ENCODE peak calls at places on chromosomes 5 and 9, in six cellular contexts. D is A549, T is IMR-90, H is K562, S is HepG2, O is SK-N-SH. R is an unnamed sample.

GRCh38 chr5:73519531-73520283 is 21.5 kb downstream of the BTF3 start:
- DNase-seq in D (peak; percentile 86), T (peak; percentile 84), H (peak; percentile 84), S (peak; percentile 84), O (peak; percentile 84), R (peak; percentile 48)

GRCh38 chr5:1285141-1285540 is 9.7 kb downstream of the TERT start:
- DNase-seq in D (no peak), T (no peak), H (no peak), S (no peak), O (no peak), R (no peak)

GRCh38 chr9:25677301-25678146 is 720 bp downstream of the TUSC1 start:
- DNase-seq in D (peak; percentile 81), T (peak; percentile 55), H (no peak), S (no peak), O (peak; percentile 87), R (no peak)

GRCh38 chr5:138874771-138875628 is at the start of gene LRRTM2:
- DNase-seq in D (no peak), T (peak; percentile 98), H (no peak), S (no peak), O (peak; percentile 63), R (no peak)

GRCh38 chr5:77138981-77139380 is 51.9 kb upstream of the ZBED3 start:
- DNase-seq in D (no peak), T (peak; percentile 10), H (no peak), S (no peak), O (peak; percentile 13), R (no peak)

GRCh38 chr5:177089146-177089545 is 2.4 kb downstream of the FGFR4 start:
- DNase-seq in D (no peak), T (no peak), H (no peak), S (no peak), O (peak; percentile 35), R (no peak)

GRCh38 chr5:1685076-1685475 is 114.6 kb downstream of the MRPL36 start:
- DNase-seq in D (no peak), T (no peak), H (no peak), S (no peak), O (no peak), R (no peak)

GRCh38 chr5:116652196-116652729 is 77.6 kb upstream of the SEMA6A start:
- DNase-seq in D (no peak), T (peak; percentile 68), H (no peak), S (peak; percentile 97), O (no peak), R (peak; percentile 85)

GRCh38 chr9:23162789-23163188 is 663.3 kb downstream of the ELAVL2 start:
- DNase-seq in D (no peak), T (no peak), H (no peak), S (no peak), O (no peak), R (no peak)

GRCh38 chr5:113378960-113379541 is 55.7 kb downstream of the TSSK1B start:
- DNase-seq in D (peak; percentile 56), T (peak; percentile 62), H (peak; percentile 62), S (peak; percentile 47), O (peak; percentile 69), R (peak; percentile 9)

GRCh38 chr5:2441496-2442180 is 309.8 kb downstream of the IRX2 start:
- DNase-seq in D (no peak), T (no peak), H (no peak), S (no peak), O (no peak), R (no peak)

GRCh38 chr5:14829396-14829795 is 42.2 kb downstream of the ANKH start:
- DNase-seq in D (no peak), T (no peak), H (no peak), S (no peak), O (no peak), R (no peak)
- H3K4me1 ChIP-seq in D (no peaks in the 10 kb centered on the region), T (no peaks in the 10 kb centered on the region), H (no peaks in the 10 kb centered on the region), S (peaks cover 19% of the 10 kb centered on the region), O (no peaks in the 10 kb centered on the region), R (no peaks in the 10 kb centered on the region)

DNA sequence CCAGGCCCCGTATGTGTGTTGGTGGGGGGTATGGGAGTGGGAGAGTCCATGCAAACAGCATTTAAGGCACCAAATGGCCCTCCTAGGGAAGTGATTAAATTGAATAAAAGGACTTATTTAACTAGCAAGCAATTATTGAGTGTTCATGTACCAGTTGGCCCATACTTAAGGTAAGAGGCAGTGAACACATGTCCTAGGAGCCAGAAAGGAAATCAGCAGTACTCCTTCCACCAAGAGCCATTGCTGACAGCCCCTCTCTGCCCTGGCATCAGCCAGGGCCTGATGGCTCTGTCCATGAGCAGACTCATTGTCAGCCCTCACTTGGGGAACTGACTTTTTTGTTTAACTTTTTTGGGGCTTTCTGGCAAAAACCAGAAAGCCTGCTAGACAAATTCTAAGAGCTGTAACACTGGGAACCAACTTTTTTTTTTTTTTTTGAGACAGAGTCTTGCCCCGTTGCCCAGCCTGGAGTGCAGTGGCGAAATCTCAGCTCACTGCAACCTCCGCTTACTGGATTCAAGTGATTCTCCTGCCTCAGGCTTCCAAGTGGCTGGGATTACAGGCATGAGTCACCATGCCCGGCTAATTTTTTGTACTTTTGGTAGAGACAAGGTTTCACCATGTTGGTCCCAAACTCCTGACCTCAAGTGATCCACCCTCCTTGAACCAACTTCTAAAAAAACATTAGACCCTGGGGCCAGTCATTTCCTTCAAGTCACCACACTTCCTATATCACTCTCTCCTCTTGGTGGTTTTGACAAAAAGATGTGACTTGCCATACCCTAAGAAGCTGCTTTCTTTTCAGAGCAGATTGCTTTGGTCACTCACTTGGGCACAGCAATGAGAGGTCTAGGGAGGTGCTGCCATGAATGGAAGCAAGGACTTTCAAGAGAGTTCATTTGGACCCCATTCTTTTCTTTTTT is 10.7 kb upstream of the SHROOM1 start:
- DNase-seq in D (no peak), T (peak; percentile 34), H (no peak), S (no peak), O (no peak), R (no peak)
- TF ChIP-seq SMC3 in D (no peak), T (no peak), H (no peak), S (no peak), O (no peak), R (no peak)

DNA sequence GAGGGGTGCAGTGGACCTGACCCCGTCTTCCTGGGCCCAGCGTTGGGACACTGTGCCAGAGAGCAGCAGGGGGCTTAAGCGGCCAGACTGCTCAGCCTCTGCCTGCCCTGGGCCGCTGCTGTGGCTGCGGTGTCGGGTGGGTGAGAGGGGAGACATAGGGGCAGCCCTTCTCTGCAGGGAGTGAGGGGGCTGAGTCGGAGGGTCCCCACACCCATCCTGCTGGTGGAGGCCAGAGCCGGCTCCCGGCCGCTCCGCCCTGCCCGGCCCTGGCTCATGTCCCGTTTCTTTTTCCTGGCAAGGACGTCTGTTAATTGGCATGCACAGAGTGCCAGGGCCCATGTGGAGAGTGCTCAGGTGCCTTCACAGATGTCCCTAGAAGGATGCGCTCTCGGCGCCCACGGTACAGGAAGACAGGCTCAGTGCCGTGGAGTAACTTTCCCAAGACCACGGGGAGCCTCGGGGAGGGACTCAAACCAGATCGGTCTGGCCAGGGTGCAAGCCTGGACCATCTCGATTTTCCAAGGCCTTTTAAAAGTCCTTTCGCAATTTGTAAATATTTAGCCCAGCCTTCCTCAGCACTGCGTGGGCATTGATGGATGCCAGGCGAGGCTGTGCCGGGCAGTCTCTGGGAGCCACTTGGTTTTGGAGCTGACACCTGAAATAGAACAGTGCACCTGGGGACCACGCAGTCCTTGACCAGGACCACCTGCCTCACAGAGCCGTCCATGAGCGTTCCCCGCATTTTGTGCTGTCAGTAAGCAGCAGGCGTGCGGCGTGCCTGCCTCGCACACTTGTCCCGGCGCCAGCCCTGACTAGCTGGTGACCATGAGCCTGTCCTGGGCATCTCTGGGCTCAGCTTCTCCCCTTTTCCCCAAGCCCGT is 60.9 kb downstream of the RXRA start:
- DNase-seq in D (no peak), T (peak; percentile 24), H (no peak), S (no peak), O (no peak), R (no peak)
- TF ChIP-seq USF2 in D (no peak), T (no peak), H (no peak), S (no peak), O (no peak), R (no peak)

DNA sequence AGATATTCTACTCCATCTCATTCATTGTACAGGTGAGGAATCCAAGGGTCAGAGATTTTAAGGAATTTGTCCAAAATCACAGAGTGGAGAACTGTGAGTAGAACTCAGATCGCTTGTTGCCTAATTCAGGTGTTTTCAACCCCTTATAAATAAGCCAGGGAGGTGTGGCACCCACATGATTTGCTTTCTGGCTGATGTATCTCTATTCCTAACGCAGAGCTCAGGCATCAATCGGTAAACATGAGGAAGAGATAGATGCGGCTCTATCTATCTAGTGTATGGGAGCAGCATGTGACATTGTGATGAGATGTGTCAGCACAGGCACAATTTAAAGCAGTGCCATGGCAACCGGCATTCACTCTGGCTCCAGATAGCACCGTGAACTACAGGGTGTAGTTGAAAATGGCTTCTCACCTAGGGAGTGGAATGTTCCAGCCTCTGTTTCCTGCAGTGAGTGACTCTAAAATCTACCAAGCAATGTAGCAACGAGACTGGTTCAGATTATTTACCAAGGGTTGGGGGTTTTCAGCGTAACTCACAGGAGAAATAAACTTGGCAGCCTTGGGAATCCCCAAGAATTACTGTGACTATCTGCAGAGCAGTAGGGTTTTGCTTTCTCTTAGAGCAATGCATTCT is 53.4 kb upstream of the SUB1 start:
- DNase-seq in D (peak; percentile 74), T (peak; percentile 74), H (no peak), S (peak; percentile 82), O (no peak), R (peak; percentile 60)
- H3K4me1 ChIP-seq in D (peaks cover 21% of the 10 kb centered on the region), T (peaks cover 14% of the 10 kb centered on the region), H (peaks cover 2% of the 10 kb centered on the region), S (peaks cover 83% of the 10 kb centered on the region), O (peaks cover 12% of the 10 kb centered on the region), R (peaks cover 33% of the 10 kb centered on the region)

GRCh38 chr9:33467526-33467925 is 6.2 kb downstream of the NOL6 start:
- DNase-seq in D (no peak), T (no peak), H (no peak), S (no peak), O (peak; percentile 16), R (no peak)
- TF ChIP-seq SMC3 in D (no peak), T (no peak), H (no peak), S (no peak), O (no peak), R (no peak)

R was measured in GM12878.